ENCODE peak calls at places on chromosomes 5 and 9, in six cellular contexts. One of them, this sample, is unnamed. For H3K4me1 and H3K9me3, the result is how much of the 10 kb centered on the place peaks cover.

GRCh38 chr5:54040773-54041172 is 269.6 kb downstream of the ARL15 start:
- DNase-seq in uterus: no peak
- DNase-seq in left lung: no peak
- DNase-seq in transverse colon: no peak
- DNase-seq in BE2C: no peak
- DNase-seq in psoas muscle: no peak
- DNase-seq in this sample: no peak

GRCh38 chr9:129027224-129027684 is 877 bp downstream of the SH3GLB2 start:
- DNase-seq in uterus: no peak
- DNase-seq in left lung: no peak
- DNase-seq in transverse colon: no peak
- DNase-seq in BE2C: no peak
- DNase-seq in psoas muscle: no peak
- DNase-seq in this sample: no peak

GRCh38 chr5:82222597-82223574 is 55.3 kb downstream of the RPS23 start:
- DNase-seq in uterus: no peak
- DNase-seq in left lung: no peak
- DNase-seq in transverse colon: no peak
- DNase-seq in BE2C: no peak
- DNase-seq in psoas muscle: no peak
- DNase-seq in this sample: no peak

GRCh38 chr5:62281411-62281810 is 24.6 kb upstream of the KIF2A start:
- DNase-seq in uterus: no peak
- DNase-seq in left lung: no peak
- DNase-seq in transverse colon: no peak
- DNase-seq in BE2C: no peak
- DNase-seq in psoas muscle: no peak
- DNase-seq in this sample: no peak

GRCh38 chr5:123856736-123857135 is 344.8 kb downstream of the CSNK1G3 start:
- DNase-seq in uterus: no peak
- DNase-seq in left lung: no peak
- DNase-seq in transverse colon: no peak
- DNase-seq in BE2C: no peak
- DNase-seq in psoas muscle: no peak
- DNase-seq in this sample: no peak

GRCh38 chr5:58447231-58447630 is 12.7 kb downstream of the PLK2 start:
- DNase-seq in uterus: no peak
- DNase-seq in left lung: no peak
- DNase-seq in transverse colon: no peak
- DNase-seq in BE2C: no peak
- DNase-seq in psoas muscle: no peak
- DNase-seq in this sample: no peak

GRCh38 chr9:127509261-127509954 is 58.1 kb downstream of the LRSAM1 start:
- DNase-seq in uterus: no peak
- DNase-seq in left lung: no peak
- DNase-seq in transverse colon: no peak
- DNase-seq in BE2C: no peak
- DNase-seq in psoas muscle: no peak
- DNase-seq in this sample: no peak

GRCh38 chr5:77425420-77425819 is 66.7 kb downstream of the WDR41 start:
- DNase-seq in uterus: no peak
- DNase-seq in left lung: no peak
- DNase-seq in transverse colon: no peak
- DNase-seq in BE2C: no peak
- DNase-seq in psoas muscle: no peak
- DNase-seq in this sample: no peak

GRCh38 chr9:35960029-35960655 is 2.2 kb upstream of the OR2S2 start:
- DNase-seq in uterus: no peak
- DNase-seq in left lung: no peak
- DNase-seq in transverse colon: peak
- DNase-seq in BE2C: no peak
- DNase-seq in psoas muscle: no peak
- DNase-seq in this sample: no peak

GRCh38 chr5:35183243-35183955 is 46.9 kb downstream of the PRLR start:
- DNase-seq in uterus: peak
- DNase-seq in left lung: no peak
- DNase-seq in transverse colon: peak
- DNase-seq in BE2C: peak
- DNase-seq in psoas muscle: peak
- DNase-seq in this sample: no peak

GRCh38 chr9:91489391-91489899 is 65.8 kb upstream of the NFIL3 start:
- DNase-seq in uterus: no peak
- DNase-seq in left lung: no peak
- DNase-seq in transverse colon: no peak
- DNase-seq in BE2C: no peak
- DNase-seq in psoas muscle: no peak
- DNase-seq in this sample: no peak

GRCh38 chr5:157143127-157143959 is 678 bp upstream of the MED7 start:
- DNase-seq in uterus: peak
- DNase-seq in left lung: no peak
- DNase-seq in transverse colon: peak
- DNase-seq in BE2C: peak
- DNase-seq in psoas muscle: peak
- DNase-seq in this sample: peak

GRCh38 chr9:70195456-70195855 is 63.3 kb upstream of the SMC5 start:
- DNase-seq in uterus: no peak
- DNase-seq in left lung: no peak
- DNase-seq in transverse colon: no peak
- DNase-seq in BE2C: no peak
- DNase-seq in psoas muscle: no peak
- DNase-seq in this sample: no peak

GRCh38 chr5:167814828-167815227 is 476.6 kb upstream of the WWC1 start:
- DNase-seq in uterus: no peak
- DNase-seq in left lung: no peak
- DNase-seq in transverse colon: no peak
- DNase-seq in BE2C: no peak
- DNase-seq in psoas muscle: no peak
- DNase-seq in this sample: no peak

GRCh38 chr5:82365744-82366228 is 87.6 kb upstream of the RPS23 start:
- DNase-seq in uterus: no peak
- DNase-seq in left lung: no peak
- DNase-seq in transverse colon: no peak
- DNase-seq in BE2C: no peak
- DNase-seq in psoas muscle: no peak
- DNase-seq in this sample: no peak

GRCh38 chr5:90473321-90474234 is 993 bp downstream of the MBLAC2 start:
- DNase-seq in uterus: peak
- DNase-seq in left lung: peak
- DNase-seq in transverse colon: peak
- DNase-seq in BE2C: peak
- DNase-seq in psoas muscle: peak
- DNase-seq in this sample: peak

GRCh38 chr9:69149321-69149807 is 24.7 kb upstream of the TJP2 start:
- DNase-seq in uterus: no peak
- DNase-seq in left lung: no peak
- DNase-seq in transverse colon: no peak
- DNase-seq in BE2C: no peak
- DNase-seq in psoas muscle: no peak
- DNase-seq in this sample: no peak

GRCh38 chr5:77398458-77398857 is 93.7 kb downstream of the WDR41 start:
- DNase-seq in uterus: no peak
- DNase-seq in left lung: peak
- DNase-seq in transverse colon: no peak
- DNase-seq in BE2C: no peak
- DNase-seq in psoas muscle: no peak
- DNase-seq in this sample: no peak

GRCh38 chr5:168128154-168128553 is 163.3 kb upstream of the WWC1 start:
- DNase-seq in uterus: no peak
- DNase-seq in left lung: no peak
- DNase-seq in transverse colon: no peak
- DNase-seq in BE2C: no peak
- DNase-seq in psoas muscle: no peak
- DNase-seq in this sample: no peak

GRCh38 chr5:177509361-177509951 is at the start of gene DOK3:
- DNase-seq in uterus: no peak
- DNase-seq in left lung: peak
- DNase-seq in transverse colon: peak
- DNase-seq in BE2C: peak
- DNase-seq in psoas muscle: no peak
- DNase-seq in this sample: no peak

GRCh38 chr5:14250094-14250777 is 107.1 kb downstream of the TRIO start:
- DNase-seq in uterus: peak
- DNase-seq in left lung: peak
- DNase-seq in transverse colon: peak
- DNase-seq in BE2C: peak
- DNase-seq in psoas muscle: peak
- DNase-seq in this sample: peak

GRCh38 chr5:28896949-28897348 is 1858.6 kb upstream of the CDH9 start:
- DNase-seq in uterus: no peak
- DNase-seq in left lung: no peak
- DNase-seq in transverse colon: no peak
- DNase-seq in BE2C: no peak
- DNase-seq in psoas muscle: no peak
- DNase-seq in this sample: no peak

GRCh38 chr9:35489313-35490154 is at the start of gene RUSC2:
- DNase-seq in uterus: peak
- DNase-seq in left lung: peak
- DNase-seq in transverse colon: peak
- DNase-seq in BE2C: peak
- DNase-seq in psoas muscle: peak
- DNase-seq in this sample: peak

GRCh38 chr9:124010303-124010664 is 1.3 kb upstream of the LHX2 start:
- DNase-seq in uterus: no peak
- DNase-seq in left lung: no peak
- DNase-seq in transverse colon: no peak
- DNase-seq in BE2C: no peak
- DNase-seq in psoas muscle: no peak
- DNase-seq in this sample: no peak

GRCh38 chr9:124012368-124013262 is 1.0 kb downstream of the LHX2 start:
- DNase-seq in uterus: no peak
- DNase-seq in left lung: no peak
- DNase-seq in transverse colon: no peak
- DNase-seq in BE2C: no peak
- DNase-seq in psoas muscle: no peak
- DNase-seq in this sample: no peak

GRCh38 chr9:124010665-124011321 is 775 bp upstream of the LHX2 start:
- DNase-seq in uterus: no peak
- DNase-seq in left lung: no peak
- DNase-seq in transverse colon: no peak
- DNase-seq in BE2C: no peak
- DNase-seq in psoas muscle: no peak
- DNase-seq in this sample: no peak

GRCh38 chr9:124009835-124010226 is 1.7 kb upstream of the LHX2 start:
- DNase-seq in uterus: no peak
- DNase-seq in left lung: no peak
- DNase-seq in transverse colon: no peak
- DNase-seq in BE2C: no peak
- DNase-seq in psoas muscle: no peak
- DNase-seq in this sample: no peak

GRCh38 chr9:124011460-124012301 is at the start of gene LHX2:
- DNase-seq in uterus: no peak
- DNase-seq in left lung: no peak
- DNase-seq in transverse colon: peak
- DNase-seq in BE2C: peak
- DNase-seq in psoas muscle: peak
- DNase-seq in this sample: no peak
- TF ChIP-seq CTCF in uterus: no peak
- TF ChIP-seq CTCF in left lung: no peak
- TF ChIP-seq CTCF in transverse colon: no peak
- TF ChIP-seq CTCF in BE2C: no peak
- TF ChIP-seq CTCF in psoas muscle: no peak
- TF ChIP-seq CTCF in this sample: no peak

GRCh38 chr5:150503977-150504620 is 3.8 kb upstream of the NDST1 start:
- DNase-seq in uterus: no peak
- DNase-seq in left lung: no peak
- DNase-seq in transverse colon: peak
- DNase-seq in BE2C: peak
- DNase-seq in psoas muscle: peak
- DNase-seq in this sample: no peak
- H3K4me1 ChIP-seq in uterus: under half
- H3K4me1 ChIP-seq in left lung: half or more
- H3K4me1 ChIP-seq in transverse colon: half or more
- H3K4me1 ChIP-seq in BE2C: under half
- H3K4me1 ChIP-seq in psoas muscle: half or more
- H3K4me1 ChIP-seq in this sample: half or more

DNA sequence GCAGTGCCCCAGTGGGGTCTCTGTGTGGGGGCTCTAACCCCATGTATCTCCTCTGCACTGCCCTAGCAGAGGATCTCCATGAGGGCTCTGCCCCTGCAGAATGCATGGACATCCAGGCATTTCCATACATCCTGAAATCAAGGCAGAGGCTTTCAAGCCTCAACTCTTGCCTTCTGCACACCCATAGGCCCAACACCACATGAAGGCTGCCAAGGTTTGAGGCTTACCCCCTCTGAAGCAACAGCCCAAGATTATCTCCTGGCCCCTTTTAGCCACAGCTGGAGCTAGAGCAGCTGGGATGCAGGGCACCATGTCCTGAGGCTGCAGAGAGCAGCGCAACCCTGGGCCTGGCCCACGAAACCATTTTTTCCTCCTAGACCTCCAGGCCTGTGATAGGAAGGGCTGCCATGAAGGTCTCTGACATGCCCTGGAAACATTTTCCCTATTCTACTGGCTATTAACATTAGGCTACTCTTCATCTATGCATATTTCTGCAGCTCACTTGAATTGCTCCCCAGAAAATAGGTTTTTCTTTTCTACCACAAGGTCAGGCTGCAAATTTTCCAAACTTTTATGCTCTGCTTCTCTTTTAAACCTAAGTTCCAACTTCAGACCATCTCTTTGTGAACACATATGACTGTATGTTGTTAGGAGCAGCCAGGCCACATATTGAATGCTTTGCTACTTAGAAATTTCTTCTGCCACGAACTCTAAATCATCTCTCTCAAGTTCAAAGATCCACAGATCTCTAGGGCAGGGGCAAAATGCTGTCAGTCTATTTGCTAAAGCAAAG is 18.4 kb downstream of the NR3C1 start:
- DNase-seq in uterus: no peak
- DNase-seq in left lung: peak
- DNase-seq in transverse colon: no peak
- DNase-seq in BE2C: no peak
- DNase-seq in psoas muscle: peak
- DNase-seq in this sample: no peak
- H3K9me3 ChIP-seq in uterus: under half
- H3K9me3 ChIP-seq in left lung: under half
- H3K9me3 ChIP-seq in transverse colon: under half
- H3K9me3 ChIP-seq in BE2C: under half
- H3K9me3 ChIP-seq in psoas muscle: under half
- H3K9me3 ChIP-seq in this sample: under half

GRCh38 chr5:644509-644908 is 32.4 kb downstream of the CEP72 start:
- DNase-seq in uterus: no peak
- DNase-seq in left lung: no peak
- DNase-seq in transverse colon: no peak
- DNase-seq in BE2C: no peak
- DNase-seq in psoas muscle: peak
- DNase-seq in this sample: no peak

GRCh38 chr5:643811-644271 is 31.7 kb downstream of the CEP72 start:
- DNase-seq in uterus: no peak
- DNase-seq in left lung: no peak
- DNase-seq in transverse colon: no peak
- DNase-seq in BE2C: no peak
- DNase-seq in psoas muscle: peak
- DNase-seq in this sample: no peak

GRCh38 chr5:644971-645370 is 32.8 kb downstream of the CEP72 start:
- DNase-seq in uterus: no peak
- DNase-seq in left lung: no peak
- DNase-seq in transverse colon: no peak
- DNase-seq in BE2C: no peak
- DNase-seq in psoas muscle: no peak
- DNase-seq in this sample: no peak

GRCh38 chr5:642481-642880 is 30.3 kb downstream of the CEP72 start:
- DNase-seq in uterus: no peak
- DNase-seq in left lung: no peak
- DNase-seq in transverse colon: no peak
- DNase-seq in BE2C: no peak
- DNase-seq in psoas muscle: peak
- DNase-seq in this sample: no peak

GRCh38 chr5:643351-643801 is 31.2 kb downstream of the CEP72 start:
- DNase-seq in uterus: no peak
- DNase-seq in left lung: no peak
- DNase-seq in transverse colon: no peak
- DNase-seq in BE2C: no peak
- DNase-seq in psoas muscle: peak
- DNase-seq in this sample: no peak
- TF ChIP-seq CTCF in uterus: no peak
- TF ChIP-seq CTCF in left lung: no peak
- TF ChIP-seq CTCF in transverse colon: no peak
- TF ChIP-seq CTCF in BE2C: no peak
- TF ChIP-seq CTCF in psoas muscle: no peak
- TF ChIP-seq CTCF in this sample: no peak